ENCODE peak calls at places on chromosomes 6 and 20, in ten cellular contexts. E is mesendoderm; O is CD8-positive, alpha-beta memory T cell; C is fibroblast of lung; I is kidney; Q is retinal pigment epithelial cell; V is HFF-Myc; H is cardiac fibroblast; U is psoas muscle; W is neuronal stem cell. F is an unnamed sample.

GRCh38 chr20:12928358-12928754 is 80.4 kb upstream of the SPTLC3 start:
- DNase-seq in E (no peak), O (no peak), C (peak; percentile 8), I (no peak), Q (no peak), V (no peak), H (no peak), U (no peak), W (no peak), F (no peak)

GRCh38 chr6:155314773-155315515 is 660 bp upstream of the TFB1M start:
- DNase-seq in E (no peak), O (no peak), C (peak; percentile 80), I (no peak), Q (peak; percentile 77), V (peak; percentile 83), H (peak; percentile 93), U (peak; percentile 79), W (no peak), F (no peak)

GRCh38 chr6:31871068-31871659 is 7.6 kb downstream of the SLC44A4 start:
- DNase-seq in E (peak; percentile 31), O (no peak), C (peak; percentile 36), I (no peak), Q (no peak), V (no peak), H (peak; percentile 6), U (no peak), W (no peak), F (peak; percentile 74)

GRCh38 chr6:53928641-53929339 is 134.0 kb downstream of the LRRC1 start:
- DNase-seq in E (no peak), O (no peak), C (peak; percentile 70), I (no peak), Q (peak; percentile 73), V (no peak), H (no peak), U (no peak), W (no peak), F (no peak)

GRCh38 chr20:3823881-3824280 is 3.5 kb downstream of the AP5S1 start:
- DNase-seq in E (no peak), O (no peak), C (no peak), I (no peak), Q (no peak), V (no peak), H (no peak), U (peak; percentile 23), W (no peak), F (peak; percentile 19)

GRCh38 chr20:10540636-10541493 is 105.8 kb downstream of the SLX4IP start:
- DNase-seq in E (peak; percentile 46), O (no peak), C (peak; percentile 92), I (no peak), Q (peak; percentile 74), V (no peak), H (peak; percentile 94), U (no peak), W (no peak), F (no peak)

GRCh38 chr20:62143118-62143975 is at the start of the genes PSMA7 and SS18L1:
- DNase-seq in E (peak; percentile 92), O (peak; percentile 88), C (peak; percentile 87), I (peak; percentile 96), Q (no peak), V (no peak), H (peak; percentile 83), U (peak; percentile 94), W (peak; percentile 83), F (peak; percentile 98)

GRCh38 chr6:144339859-144340452 is 54.8 kb downstream of the UTRN start:
- DNase-seq in E (no peak), O (no peak), C (no peak), I (no peak), Q (no peak), V (no peak), H (no peak), U (no peak), W (no peak), F (no peak)

GRCh38 chr6:56531839-56532595 is 110.7 kb downstream of the DST start:
- DNase-seq in E (no peak), O (no peak), C (no peak), I (no peak), Q (no peak), V (no peak), H (no peak), U (no peak), W (no peak), F (no peak)

GRCh38 chr6:158758464-158758863 is 60.7 kb downstream of the EZR start:
- DNase-seq in E (peak; percentile 73), O (no peak), C (peak; percentile 18), I (no peak), Q (no peak), V (no peak), H (no peak), U (no peak), W (peak; percentile 14), F (peak; percentile 85)

GRCh38 chr6:163337958-163338357 is 76.6 kb upstream of the QKI start:
- DNase-seq in E (no peak), O (no peak), C (no peak), I (no peak), Q (no peak), V (no peak), H (no peak), U (no peak), W (no peak), F (no peak)

GRCh38 chr20:46715292-46715756 is 5.9 kb downstream of the SLC2A10 start:
- DNase-seq in E (peak; percentile 92), O (no peak), C (peak; percentile 65), I (peak; percentile 51), Q (no peak), V (peak; percentile 40), H (peak; percentile 42), U (peak; percentile 64), W (no peak), F (peak; percentile 79)

DNA sequence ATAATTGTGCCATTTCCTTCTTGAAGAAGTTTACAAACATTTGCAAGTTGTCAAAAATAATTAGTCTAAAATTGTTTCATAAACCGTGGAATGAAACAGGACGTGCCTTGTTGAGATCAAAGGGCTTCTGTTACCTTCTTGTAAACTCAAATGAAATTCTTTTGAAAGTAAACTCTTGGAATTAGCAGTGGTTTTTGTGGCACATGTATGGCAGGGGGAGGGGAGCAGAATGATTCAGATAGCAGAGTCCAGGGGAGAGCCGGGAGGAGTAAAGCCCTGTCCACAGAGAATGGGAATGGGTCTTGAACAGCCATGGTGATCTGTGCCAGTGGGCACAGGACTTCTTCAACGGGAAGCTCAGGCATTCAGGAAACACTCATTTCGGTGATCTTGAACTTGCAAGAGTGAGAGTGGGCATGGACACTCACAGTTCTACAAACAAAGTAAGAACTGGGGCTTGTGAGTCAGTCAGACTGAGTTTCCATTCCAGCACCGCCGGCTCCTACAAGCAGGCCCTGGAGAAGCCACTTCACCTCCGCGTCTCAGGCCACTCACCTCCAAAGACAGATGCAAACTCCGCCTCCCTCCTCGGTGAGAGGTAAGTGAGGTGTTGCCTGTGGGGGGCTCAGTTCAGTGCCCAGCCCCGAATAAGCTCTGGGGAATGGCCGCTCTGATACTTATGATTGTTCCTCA is 143.1 kb downstream of the CDH26 start:
- DNase-seq in E (no peak), O (no peak), C (no peak), I (no peak), Q (no peak), V (no peak), H (no peak), U (no peak), W (no peak), F (no peak)
- H3K4me3 ChIP-seq in E (no peak overlapping the region), O (no peak overlapping the region), C (no peak overlapping the region), I (no peak overlapping the region), Q (no peak overlapping the region), V (no peak overlapping the region), H (no peak overlapping the region), U (no peak overlapping the region), W (no peak overlapping the region), F (no peak overlapping the region)

GRCh38 chr6:22568854-22569253 is 512 bp upstream of the HDGFL1 start:
- DNase-seq in E (no peak), O (no peak), C (no peak), I (no peak), Q (no peak), V (no peak), H (no peak), U (no peak), W (no peak), F (no peak)

GRCh38 chr6:22575190-22575589 is 5.8 kb downstream of the HDGFL1 start:
- DNase-seq in E (no peak), O (no peak), C (peak; percentile 46), I (no peak), Q (no peak), V (no peak), H (peak; percentile 68), U (no peak), W (no peak), F (no peak)

GRCh38 chr6:22570185-22570551 is 802 bp downstream of the HDGFL1 start:
- DNase-seq in E (no peak), O (no peak), C (no peak), I (peak; percentile 74), Q (no peak), V (no peak), H (no peak), U (peak; percentile 39), W (no peak), F (no peak)

GRCh38 chr6:22569281-22570184 is at the start of gene HDGFL1:
- DNase-seq in E (no peak), O (no peak), C (no peak), I (peak; percentile 54), Q (no peak), V (no peak), H (no peak), U (peak; percentile 42), W (no peak), F (peak; percentile 24)
- H3K4me3 ChIP-seq in E (no peak within 1 kb of the TSS), O (no peak within 1 kb of the TSS), C (no peak within 1 kb of the TSS), I (no peak within 1 kb of the TSS), Q (no peak within 1 kb of the TSS), V (no peak within 1 kb of the TSS), H (no peak within 1 kb of the TSS), U (no peak within 1 kb of the TSS), W (no peak within 1 kb of the TSS), F (no peak within 1 kb of the TSS)

DNA sequence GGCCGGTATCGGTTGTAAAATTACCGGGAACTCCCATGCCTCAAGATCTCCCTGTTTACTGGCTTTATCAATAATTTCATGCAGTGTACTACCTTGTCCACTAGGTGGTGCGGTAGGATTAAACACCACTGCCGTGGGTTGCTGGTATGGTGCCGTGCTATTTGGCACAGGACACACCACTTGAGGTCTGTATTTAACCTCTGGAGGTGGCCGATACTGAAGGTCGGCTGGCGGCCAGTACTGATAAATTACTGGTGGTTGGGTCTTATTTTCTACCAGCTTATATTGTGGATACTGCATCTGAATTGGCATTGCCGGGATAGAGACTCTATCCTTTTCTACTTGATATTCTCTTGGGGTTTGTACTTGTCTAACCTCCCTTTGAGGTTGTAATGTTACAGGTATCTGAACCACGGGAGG is 14.3 kb upstream of the PTCRA start:
- DNase-seq in E (peak; percentile 89), O (peak; percentile 75), C (peak; percentile 70), I (peak; percentile 82), Q (peak; percentile 40), V (peak; percentile 61), H (peak; percentile 90), U (peak; percentile 85), W (peak; percentile 83), F (peak; percentile 55)
- H3K4me3 ChIP-seq in E (no peak overlapping the region), O (no peak overlapping the region), C (no peak overlapping the region), I (peak overlapping the region; percentile 22), Q (no peak overlapping the region), V (no peak overlapping the region), H (no peak overlapping the region), U (no peak overlapping the region), W (no peak overlapping the region), F (no peak overlapping the region)

DNA sequence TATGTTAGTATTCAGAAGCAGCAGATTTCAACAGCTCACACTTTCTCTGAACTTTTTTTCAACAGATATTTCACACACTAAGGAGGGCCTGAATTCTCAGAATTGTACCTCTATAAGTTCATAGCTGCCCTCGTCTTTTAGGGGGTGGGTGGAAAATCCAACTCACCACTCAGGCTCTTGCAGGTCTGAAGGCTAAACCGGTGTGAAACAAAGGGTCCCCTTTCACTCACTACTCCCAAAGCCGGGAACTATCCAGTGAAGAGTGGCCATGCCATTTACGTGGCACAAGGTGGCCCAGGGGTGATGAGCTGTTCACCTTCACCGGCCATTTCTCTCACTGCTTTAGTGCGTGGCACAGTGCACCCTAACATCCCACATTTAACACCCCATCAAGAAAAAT is 24.2 kb downstream of the TBC1D7 start:
- DNase-seq in E (no peak), O (no peak), C (peak; percentile 29), I (no peak), Q (no peak), V (no peak), H (no peak), U (no peak), W (no peak), F (no peak)
- H3K4me3 ChIP-seq in E (no peak overlapping the region), O (no peak overlapping the region), C (no peak overlapping the region), I (no peak overlapping the region), Q (no peak overlapping the region), V (no peak overlapping the region), H (no peak overlapping the region), U (peak overlapping the region; percentile 24), W (no peak overlapping the region), F (no peak overlapping the region)